ENCODE peak calls at places on chromosomes 7 and 10, in eight cellular contexts. N, I, D, L, K, X, Z and O are unnamed samples.
A peak's percentile ranks its signal among the peaks of the same experiment; 100 is the strongest.

GRCh38 chr7:2508327-2509231 is 11.0 kb upstream of the LFNG start:
- DNase-seq in I (no peak), L (no peak), Z (peak; percentile 70), K (no peak), D (peak; percentile 63), N (peak; percentile 40), X (no peak), O (peak; percentile 70)

GRCh38 chr10:75967491-75967890 is 536.1 kb downstream of the LRMDA start:
- DNase-seq in L (no peak), I (no peak), N (no peak), K (no peak), D (no peak), Z (no peak), X (no peak), O (no peak)

GRCh38 chr10:128130051-128130450 is 3.8 kb upstream of the MKI67 start:
- DNase-seq in N (peak; percentile 2), K (no peak), L (no peak), X (no peak), I (no peak), D (peak; percentile 48), Z (no peak), O (no peak)

GRCh38 chr7:82018226-82018625 is 248.4 kb upstream of the HGF start:
- DNase-seq in D (peak; percentile 19), K (no peak), L (no peak), I (no peak), X (no peak), Z (no peak), N (peak; percentile 71), O (no peak)

GRCh38 chr10:53957401-53957800 is 843.6 kb downstream of the PCDH15 start:
- DNase-seq in L (no peak), X (no peak), I (no peak), N (no peak), K (no peak), D (no peak), Z (no peak), O (no peak)

GRCh38 chr10:70804424-70804814 is 11.3 kb upstream of the SGPL1 start:
- DNase-seq in L (no peak), Z (no peak), K (no peak), D (no peak), I (no peak), X (no peak), N (no peak), O (no peak)

GRCh38 chr7:143960813-143961610 is 6.4 kb downstream of the OR2F1 start:
- DNase-seq in L (no peak), D (no peak), N (no peak), Z (no peak), X (no peak), I (no peak), K (no peak), O (no peak)

GRCh38 chr10:114970515-114970914 is 32.5 kb downstream of the TRUB1 start:
- DNase-seq in I (no peak), N (no peak), X (no peak), K (no peak), D (no peak), Z (peak; percentile 2), L (peak; percentile 35), O (no peak)

GRCh38 chr10:28785018-28785417 is 107.7 kb downstream of the BAMBI start:
- DNase-seq in K (no peak), Z (no peak), L (no peak), D (no peak), N (no peak), I (no peak), X (no peak), O (no peak)

GRCh38 chr7:945147-945555 is 9.3 kb downstream of the ADAP1 start:
- DNase-seq in N (no peak), K (no peak), I (no peak), Z (no peak), D (no peak), L (no peak), X (no peak), O (no peak)

GRCh38 chr7:47375590-47375989 is 206.3 kb downstream of the TNS3 start:
- DNase-seq in I (no peak), D (no peak), L (no peak), N (no peak), Z (no peak), X (no peak), K (no peak), O (peak; percentile 16)

GRCh38 chr7:132307465-132307864 is 268.8 kb downstream of the PLXNA4 start:
- DNase-seq in Z (no peak), K (no peak), X (no peak), N (no peak), I (no peak), D (no peak), L (no peak), O (no peak)

GRCh38 chr10:89837173-89838001 is 136.0 kb downstream of the KIF20B start:
- DNase-seq in L (no peak), K (no peak), X (no peak), D (peak; percentile 37), I (no peak), N (no peak), Z (no peak), O (no peak)

GRCh38 chr7:150801946-150802771 is 1.6 kb downstream of the TMEM176A start:
- DNase-seq in Z (no peak), X (no peak), N (no peak), L (no peak), D (no peak), I (no peak), K (no peak), O (no peak)

GRCh38 chr7:150801242-150801945 is 825 bp downstream of the TMEM176A start:
- DNase-seq in Z (no peak), N (no peak), K (no peak), I (no peak), L (no peak), D (no peak), X (no peak), O (no peak)

GRCh38 chr7:150799741-150800575 is at the start of gene TMEM176B:
- DNase-seq in X (no peak), N (no peak), L (no peak), D (no peak), I (no peak), Z (no peak), K (peak; percentile 86), O (peak; percentile 79)

GRCh38 chr7:150800576-150801241 is at the start of gene TMEM176A:
- DNase-seq in I (no peak), X (no peak), N (no peak), Z (no peak), K (peak; percentile 70), D (no peak), L (no peak), O (peak; percentile 58)

GRCh38 chr7:150799156-150799555 is 1.0 kb downstream of the TMEM176B start:
- DNase-seq in L (no peak), D (no peak), X (no peak), N (no peak), Z (no peak), I (no peak), K (no peak), O (no peak)
- H3K4me3 ChIP-seq in L (no peak overlapping the region), D (no peak overlapping the region), X (peak overlapping the region; percentile 49), N (no peak overlapping the region), Z (no peak overlapping the region), I (no peak overlapping the region), K (no peak overlapping the region), O (peak overlapping the region; percentile 61)

DNA sequence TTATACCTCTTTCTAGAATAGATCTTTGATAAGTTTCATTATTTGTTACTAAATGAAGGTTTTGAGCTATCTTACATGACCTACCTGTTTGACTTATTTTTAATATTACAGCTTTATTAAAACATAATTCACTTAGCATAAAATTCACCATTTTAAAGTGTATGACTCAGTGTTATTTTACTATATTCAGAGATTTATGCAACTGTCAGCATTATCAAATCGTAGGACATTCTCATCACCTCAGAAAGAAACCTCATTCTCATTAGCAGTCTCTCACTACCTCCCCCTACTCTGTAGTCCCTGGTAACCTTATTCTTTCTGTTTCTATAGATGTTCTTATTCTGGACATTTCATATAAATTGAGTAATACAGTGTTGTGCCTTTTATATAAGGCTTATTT is 207.9 kb upstream of the FOXP2 start:
- DNase-seq in K (no peak), D (no peak), Z (no peak), N (no peak), X (no peak), L (no peak), I (no peak), O (no peak)
- H3K4me3 ChIP-seq in K (no peak overlapping the region), D (no peak overlapping the region), Z (no peak overlapping the region), N (no peak overlapping the region), X (no peak overlapping the region), L (no peak overlapping the region), I (no peak overlapping the region), O (no peak overlapping the region)

GRCh38 chr7:116528008-116528789 is 3.4 kb downstream of the CAV1 start:
- DNase-seq in Z (no peak), L (peak; percentile 83), D (peak; percentile 94), N (peak; percentile 80), K (peak; percentile 73), X (peak; percentile 79), I (peak; percentile 96), O (peak; percentile 72)

GRCh38 chr7:116529250-116529649 is 4.4 kb downstream of the CAV1 start:
- DNase-seq in I (no peak), D (no peak), K (no peak), L (no peak), X (no peak), Z (no peak), N (no peak), O (no peak)

GRCh38 chr7:116526897-116527296 is 2.1 kb downstream of the CAV1 start:
- DNase-seq in N (no peak), L (no peak), D (no peak), I (no peak), Z (no peak), K (no peak), X (no peak), O (no peak)

GRCh38 chr7:116525913-116526857 is 1.3 kb downstream of the CAV1 start:
- DNase-seq in I (no peak), X (peak; percentile 79), N (peak; percentile 63), K (peak; percentile 88), D (peak; percentile 89), L (peak; percentile 87), Z (peak; percentile 13), O (peak; percentile 81)

GRCh38 chr7:116527521-116527920 is 2.7 kb downstream of the CAV1 start:
- DNase-seq in L (no peak), N (no peak), D (no peak), Z (no peak), K (no peak), X (no peak), I (no peak), O (no peak)
- H3K4me3 ChIP-seq in L (peak overlapping the region; percentile 57), N (peak overlapping the region; percentile 98), D (peak overlapping the region; percentile 89), Z (no peak overlapping the region), K (no peak overlapping the region), X (peak overlapping the region; percentile 73), I (peak overlapping the region; percentile 95), O (peak overlapping the region; percentile 80)

GRCh38 chr10:93462371-93462770 is 19.8 kb downstream of the MYOF start:
- DNase-seq in D (no peak), I (no peak), N (no peak), L (no peak), Z (no peak), X (peak; percentile 13), K (no peak), O (no peak)

GRCh38 chr10:93462881-93463280 is 19.3 kb downstream of the MYOF start:
- DNase-seq in K (no peak), Z (peak; percentile 21), L (no peak), D (peak; percentile 82), X (peak; percentile 63), I (no peak), N (no peak), O (no peak)

GRCh38 chr10:93465806-93466675 is 16.1 kb downstream of the MYOF start:
- DNase-seq in I (peak; percentile 78), L (peak; percentile 97), X (peak; percentile 88), Z (no peak), D (peak; percentile 95), K (peak; percentile 70), N (peak; percentile 86), O (peak; percentile 78)

GRCh38 chr10:93463723-93464511 is 18.2 kb downstream of the MYOF start:
- DNase-seq in I (no peak), L (no peak), D (peak; percentile 90), K (no peak), N (no peak), X (peak; percentile 69), Z (no peak), O (peak; percentile 40)

GRCh38 chr10:93464826-93465388 is 17.2 kb downstream of the MYOF start:
- DNase-seq in L (no peak), K (no peak), X (no peak), D (peak; percentile 70), Z (no peak), I (no peak), N (no peak), O (no peak)
- H3K4me3 ChIP-seq in L (no peak overlapping the region), K (no peak overlapping the region), X (no peak overlapping the region), D (no peak overlapping the region), Z (no peak overlapping the region), I (no peak overlapping the region), N (no peak overlapping the region), O (no peak overlapping the region)